ENCODE peak calls at places on chromosome 10, in seven cellular contexts. Y is ovary, L is heart right ventricle, E is cardiac muscle cell, W is osteoblast, B is heart left ventricle, J is psoas muscle. H is an unnamed sample.

GRCh38 chr10:82980321-82980720 is 1105.3 kb downstream of the NRG3 start:
- DNase-seq in Y (no peak), L (no peak), W (no peak), B (no peak), J (no peak), E (no peak), H (no peak)

GRCh38 chr10:49240946-49241345 is 52.8 kb upstream of the TMEM273 start:
- DNase-seq in J (no peak), L (no peak), Y (no peak), W (no peak), B (no peak), E (no peak), H (no peak)

GRCh38 chr10:44961931-44962750 is 2.5 kb downstream of the RASSF4 start:
- DNase-seq in W (peak; percentile 23), E (no peak), J (no peak), Y (no peak), B (no peak), L (no peak), H (no peak)

GRCh38 chr10:14089556-14090297 is 241.0 kb downstream of the FRMD4A start:
- DNase-seq in L (no peak), Y (no peak), J (no peak), B (no peak), W (no peak), E (no peak), H (no peak)

GRCh38 chr10:132811891-132812481 is 26.0 kb upstream of the NKX6-2 start:
- DNase-seq in L (no peak), E (no peak), J (peak; percentile 9), Y (no peak), W (no peak), B (peak; percentile 58), H (no peak)

GRCh38 chr10:128837478-128837877 is 629.6 kb upstream of the MGMT start:
- DNase-seq in E (no peak), W (no peak), L (no peak), B (no peak), J (no peak), Y (no peak), H (no peak)

GRCh38 chr10:79059859-79060379 is 8.8 kb upstream of the ZMIZ1 start:
- DNase-seq in B (peak; percentile 24), L (no peak), W (peak; percentile 58), Y (peak; percentile 4), J (peak; percentile 11), E (no peak), H (no peak)

GRCh38 chr10:75508239-75508813 is 76.9 kb downstream of the LRMDA start:
- DNase-seq in B (no peak), Y (no peak), W (peak; percentile 71), J (no peak), L (no peak), E (peak; percentile 49), H (peak; percentile 68)

GRCh38 chr10:70832852-70833542 is 17.2 kb downstream of the SGPL1 start:
- DNase-seq in L (no peak), Y (no peak), E (no peak), W (peak; percentile 91), B (no peak), J (no peak), H (no peak)

GRCh38 chr10:71974489-71975011 is 10.4 kb downstream of the CHST3 start:
- DNase-seq in B (no peak), Y (no peak), J (peak; percentile 82), E (no peak), L (no peak), W (peak; percentile 97), H (peak; percentile 46)

GRCh38 chr10:76583711-76584161 is 1053.9 kb downstream of the KCNMA1 start:
- DNase-seq in L (no peak), E (peak; percentile 50), W (peak; percentile 80), Y (no peak), J (no peak), B (no peak), H (peak; percentile 59)

GRCh38 chr10:116780691-116781205 is 38.4 kb upstream of the HSPA12A start:
- DNase-seq in W (no peak), J (no peak), L (no peak), Y (no peak), B (no peak), E (no peak), H (no peak)

GRCh38 chr10:5894873-5895272 is 4.8 kb downstream of the FBH1 start:
- DNase-seq in B (no peak), E (peak; percentile 73), Y (no peak), J (no peak), L (peak; percentile 59), W (no peak), H (no peak)

GRCh38 chr10:132066812-132067211 is 1.1 kb downstream of the JAKMIP3 start:
- DNase-seq in E (no peak), W (no peak), J (no peak), Y (no peak), B (peak; percentile 7), L (no peak), H (no peak)

DNA sequence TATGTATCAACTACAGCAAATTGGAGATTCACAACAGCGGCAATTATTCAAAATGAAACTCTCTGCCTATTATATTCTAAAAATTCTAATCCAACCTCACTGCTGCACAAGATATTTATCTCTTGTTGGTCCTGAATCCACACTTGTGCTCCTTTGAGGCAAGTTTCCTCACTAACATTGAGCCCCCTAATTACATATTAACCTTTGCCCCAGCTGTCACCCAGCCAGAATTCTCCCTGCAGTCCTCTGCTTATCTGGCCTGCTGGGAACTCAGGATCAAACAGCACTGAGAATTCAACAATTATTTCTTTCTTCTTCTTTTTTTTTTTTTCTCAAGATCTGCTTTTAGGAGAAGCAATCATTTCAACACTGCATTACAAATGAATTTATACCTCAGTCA is 21.5 kb upstream of the PLAC9 start:
- DNase-seq in B (no peak), W (no peak), Y (no peak), E (no peak), L (no peak), J (no peak), H (no peak)
- H3K27ac ChIP-seq in B (no peak overlapping the region), W (no peak overlapping the region), Y (no peak overlapping the region), E (no peak overlapping the region), L (peak overlapping the region; percentile 59), J (no peak overlapping the region), H (no peak overlapping the region)

GRCh38 chr10:97718659-97719142 is 5.2 kb downstream of the MARVELD1 start:
- DNase-seq in B (no peak), L (no peak), E (no peak), Y (peak; percentile 71), J (peak; percentile 49), W (no peak), H (peak; percentile 84)

GRCh38 chr10:97715259-97715874 is 1.8 kb downstream of the MARVELD1 start:
- DNase-seq in B (no peak), J (no peak), E (no peak), Y (no peak), L (no peak), W (peak; percentile 78), H (no peak)

GRCh38 chr10:97718178-97718577 is 4.6 kb downstream of the MARVELD1 start:
- DNase-seq in Y (no peak), E (no peak), W (no peak), L (no peak), B (no peak), J (no peak), H (no peak)

GRCh38 chr10:97719602-97720001 is 6.1 kb downstream of the MARVELD1 start:
- DNase-seq in E (no peak), L (no peak), Y (no peak), J (no peak), B (no peak), W (no peak), H (no peak)

GRCh38 chr10:97717627-97718026 is 4.1 kb downstream of the MARVELD1 start:
- DNase-seq in Y (no peak), E (no peak), J (no peak), W (no peak), L (no peak), B (no peak), H (no peak)
- H3K27ac ChIP-seq in Y (no peak overlapping the region), E (no peak overlapping the region), J (no peak overlapping the region), W (no peak overlapping the region), L (peak overlapping the region; percentile 32), B (no peak overlapping the region), H (peak overlapping the region; percentile 98)

GRCh38 chr10:96951954-96952353 is 119.9 kb downstream of the LCOR start:
- DNase-seq in L (no peak), B (no peak), Y (no peak), E (no peak), J (no peak), W (no peak), H (no peak)
- H3K27ac ChIP-seq in L (no peak overlapping the region), B (no peak overlapping the region), Y (no peak overlapping the region), E (no peak overlapping the region), J (no peak overlapping the region), W (no peak overlapping the region), H (no peak overlapping the region)

DNA sequence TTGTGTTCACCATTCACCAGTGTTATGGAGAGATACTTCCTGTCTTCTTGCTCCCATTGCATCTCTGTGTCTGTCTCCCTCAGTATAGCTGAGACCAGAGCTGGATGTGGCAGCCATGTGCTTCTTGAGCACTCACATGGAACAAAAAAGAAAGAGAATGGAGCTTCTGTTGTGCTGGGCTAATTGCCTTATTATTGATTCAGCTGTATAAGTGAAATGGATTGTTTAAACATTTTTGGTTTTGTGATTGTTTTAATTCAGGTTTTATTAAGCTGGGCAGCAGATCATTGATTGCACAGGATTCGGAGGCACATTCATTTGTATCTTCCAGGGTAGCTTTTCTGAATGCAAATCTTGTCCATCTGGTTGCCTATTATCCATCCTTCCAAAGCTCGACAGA is 119.9 kb downstream of the CCNY start:
- DNase-seq in W (no peak), E (no peak), L (no peak), J (no peak), B (no peak), Y (no peak), H (no peak)
- H3K27ac ChIP-seq in W (no peak overlapping the region), E (no peak overlapping the region), L (no peak overlapping the region), J (no peak overlapping the region), B (no peak overlapping the region), Y (no peak overlapping the region), H (no peak overlapping the region)

DNA sequence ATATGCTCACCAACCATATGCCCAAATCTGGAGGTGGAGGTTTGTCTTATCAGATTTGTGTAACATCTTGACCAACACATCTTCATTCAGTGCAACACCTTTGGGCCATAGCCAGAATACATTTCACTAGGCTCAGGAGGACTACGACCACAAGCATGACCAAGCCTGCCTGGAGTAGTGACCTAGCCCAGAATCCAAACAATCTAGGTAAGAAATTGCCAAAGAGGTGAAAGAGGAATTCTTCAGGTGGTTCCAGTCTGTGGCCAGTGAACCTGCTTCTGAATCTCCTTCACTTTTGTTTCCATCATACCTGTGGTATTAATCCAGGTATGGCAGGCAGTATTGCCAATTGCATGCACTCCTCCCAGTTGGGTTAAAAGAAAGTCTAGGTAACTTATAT is 112.8 kb upstream of the RAB18 start:
- DNase-seq in E (no peak), W (no peak), Y (no peak), L (no peak), B (no peak), J (no peak), H (peak; percentile 8)
- H3K27ac ChIP-seq in E (no peak overlapping the region), W (no peak overlapping the region), Y (no peak overlapping the region), L (no peak overlapping the region), B (no peak overlapping the region), J (no peak overlapping the region), H (peak overlapping the region; percentile 60)

GRCh38 chr10:122490268-122490667 is 28.9 kb downstream of the HTRA1 start:
- DNase-seq in B (no peak), E (no peak), L (no peak), W (no peak), J (no peak), Y (no peak), H (no peak)
- H3K27ac ChIP-seq in B (no peak overlapping the region), E (no peak overlapping the region), L (no peak overlapping the region), W (peak overlapping the region; percentile 90), J (no peak overlapping the region), Y (no peak overlapping the region), H (peak overlapping the region; percentile 65)